ENCODE peak calls at places on chromosomes 7 and 10, in six cellular contexts. A is stomach, C is HCT116, O is breast epithelium, P is heart left ventricle, N is ovary. H is an unnamed sample. For H3K4me1, the result is how much of the 10 kb centered on the place peaks cover.

GRCh38 chr7:108805808-108806397 is 236.2 kb downstream of the DNAJB9 start:
- DNase-seq in O (no peak), N (no peak), P (no peak), C (peak), A (no peak), H (no peak)

GRCh38 chr10:21315321-21316220 is 209.9 kb downstream of the SKIDA1 start:
- DNase-seq in O (peak), C (no peak), A (peak), N (peak), P (peak), H (peak)

GRCh38 chr10:131960631-131961046 is 21.1 kb downstream of the BNIP3 start:
- DNase-seq in N (no peak), P (no peak), O (peak), C (no peak), A (no peak), H (peak)

GRCh38 chr7:112649560-112649959 is 140.6 kb downstream of the TMEM168 start:
- DNase-seq in C (no peak), P (no peak), A (no peak), O (no peak), N (no peak), H (no peak)

GRCh38 chr10:68212721-68213352 is 19.1 kb downstream of the ATOH7 start:
- DNase-seq in O (no peak), A (no peak), N (no peak), C (no peak), P (no peak), H (peak)

GRCh38 chr7:4882169-4882741 is 1.3 kb downstream of the RADIL start:
- DNase-seq in N (peak), O (peak), C (no peak), P (peak), A (peak), H (peak)

GRCh38 chr7:16652255-16652583 is 6.2 kb downstream of the BZW2 start:
- DNase-seq in O (no peak), P (no peak), A (no peak), C (no peak), N (no peak), H (no peak)

GRCh38 chr10:88754272-88754671 is 5.5 kb upstream of the LIPN start:
- DNase-seq in N (no peak), C (no peak), O (no peak), A (no peak), P (no peak), H (no peak)

GRCh38 chr7:30086529-30086928 is 48.3 kb upstream of the MTURN start:
- DNase-seq in P (no peak), N (no peak), C (no peak), O (no peak), A (no peak), H (no peak)

GRCh38 chr10:60932756-60933155 is 11.2 kb downstream of the RHOBTB1 start:
- DNase-seq in O (no peak), A (no peak), N (no peak), P (no peak), C (no peak), H (no peak)

GRCh38 chr10:83869898-83870297 is 269.4 kb upstream of the GHITM start:
- DNase-seq in C (no peak), A (no peak), O (no peak), N (no peak), P (no peak), H (no peak)

GRCh38 chr7:125775319-125775718 is 845.7 kb upstream of the POT1 start:
- DNase-seq in N (no peak), A (no peak), C (no peak), P (no peak), O (no peak), H (no peak)

GRCh38 chr7:39539816-39540215 is 26.4 kb upstream of the YAE1 start:
- DNase-seq in A (no peak), O (no peak), P (no peak), C (no peak), N (no peak), H (no peak)

GRCh38 chr10:94218496-94219183 is 144.1 kb downstream of the NOC3L start:
- DNase-seq in C (no peak), P (no peak), O (no peak), N (no peak), A (no peak), H (no peak)

GRCh38 chr10:117168729-117169128 is 28.6 kb upstream of the KCNK18 start:
- DNase-seq in O (no peak), N (no peak), C (no peak), P (no peak), A (no peak), H (no peak)

GRCh38 chr7:44259547-44260457 is 59.0 kb downstream of the YKT6 start:
- DNase-seq in A (no peak), C (no peak), P (peak), N (peak), O (no peak), H (peak)
- H3K4me1 ChIP-seq in A (under half), C (under half), P (half or more), N (under half), O (under half), H (under half)

GRCh38 chr7:148698397-148699023 is at the start of gene CUL1:
- DNase-seq in P (peak), A (peak), O (peak), C (peak), N (peak), H (peak)

GRCh38 chr7:148697950-148698396 is 730 bp upstream of the CUL1 start:
- DNase-seq in O (no peak), C (no peak), A (no peak), N (peak), P (no peak), H (no peak)

GRCh38 chr7:148700693-148701092 is 2.0 kb downstream of the CUL1 start:
- DNase-seq in P (no peak), O (no peak), C (no peak), A (no peak), N (no peak), H (no peak)

GRCh38 chr7:148699772-148700629 is 1.3 kb downstream of the CUL1 start:
- DNase-seq in O (no peak), C (no peak), P (no peak), A (no peak), N (no peak), H (no peak)

GRCh38 chr7:148699024-148699771 is 495 bp downstream of the CUL1 start:
- DNase-seq in O (no peak), P (peak), C (no peak), A (peak), N (peak), H (peak)
- TF ChIP-seq POLR2A in O (no peak), P (no peak), C (no peak), A (no peak), N (peak), H (no peak)

GRCh38 chr10:30527623-30528426 is 93.8 kb downstream of the MAP3K8 start:
- DNase-seq in P (no peak), A (no peak), C (no peak), N (no peak), O (no peak), H (peak)
- H3K4me3 ChIP-seq in P (no peak), A (no peak), C (no peak), N (no peak), O (no peak), H (no peak)

DNA sequence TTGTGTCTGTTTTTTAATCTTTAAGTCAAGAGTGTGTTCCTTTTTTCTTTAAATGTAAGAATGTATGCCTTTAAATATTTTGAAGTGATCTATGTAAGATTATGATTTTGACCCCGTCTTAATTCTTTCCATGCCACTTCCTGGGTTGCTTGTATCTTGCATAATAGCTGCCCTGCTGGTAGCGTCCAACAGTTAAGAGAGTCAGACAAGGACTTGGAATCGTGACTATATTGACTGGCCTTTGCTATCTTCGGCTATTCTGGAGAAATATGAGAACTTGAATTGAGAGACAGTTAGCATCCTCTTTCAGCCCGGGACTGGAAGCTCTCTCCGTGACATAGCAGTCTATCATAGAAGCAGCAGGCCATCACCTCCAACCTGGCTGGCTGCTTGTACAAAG is 13.0 kb downstream of the NRP1 start:
- DNase-seq in O (no peak), C (no peak), P (no peak), A (no peak), N (no peak), H (no peak)
- H3K4me1 ChIP-seq in O (under half), C (under half), P (half or more), A (under half), N (under half), H (under half)

DNA sequence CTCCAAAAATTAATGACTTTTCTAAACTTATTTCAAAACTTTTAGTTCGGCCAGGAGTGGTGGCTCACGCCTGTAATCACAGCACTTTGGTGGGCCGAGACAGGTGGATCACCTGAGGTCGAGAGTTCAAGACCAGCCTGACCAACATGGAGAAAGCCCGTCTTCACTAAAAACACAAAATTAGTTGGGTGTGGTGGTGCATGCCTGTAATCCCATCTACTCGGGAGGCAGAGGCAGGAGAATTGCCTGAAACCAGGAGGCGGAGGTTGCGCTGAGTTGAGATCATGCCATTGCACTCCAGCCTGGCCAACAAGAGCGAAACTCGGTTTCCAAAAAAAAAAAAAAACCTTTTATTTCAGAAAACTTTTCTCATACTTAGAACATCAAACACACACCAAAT is 8.3 kb downstream of the NAMPT start:
- DNase-seq in A (no peak), N (no peak), P (no peak), O (no peak), C (no peak), H (no peak)
- TF ChIP-seq POLR2A in A (no peak), N (no peak), P (no peak), O (no peak), C (no peak), H (no peak)

DNA sequence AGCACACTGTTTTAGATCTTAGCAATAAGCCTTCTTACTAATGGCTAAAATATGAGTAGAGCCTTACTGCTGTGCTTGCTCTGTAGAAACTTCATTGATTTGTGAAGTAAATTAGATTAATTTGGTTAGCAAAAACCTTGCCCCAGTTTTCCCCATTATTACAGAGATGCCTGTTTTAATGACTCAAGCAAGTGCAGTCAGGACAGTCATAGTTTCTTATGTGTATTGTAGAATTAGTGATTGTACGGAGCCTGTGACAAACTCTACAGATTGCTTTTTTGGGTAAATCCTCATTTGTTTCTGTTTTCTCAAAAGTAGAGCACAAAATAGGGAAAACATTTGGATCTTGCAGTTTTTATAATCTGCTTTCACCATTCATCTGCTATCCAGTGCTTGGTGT is 7.0 kb downstream of the TAX1BP1 start:
- DNase-seq in O (no peak), N (no peak), C (no peak), P (no peak), A (no peak), H (no peak)
- H3K4me3 ChIP-seq in O (no peak), N (no peak), C (no peak), P (no peak), A (no peak), H (no peak)